ENCODE peak calls at places on chromosome 15, in four cellular contexts. One of them, this sample, is unnamed.

GRCh38 chr15:75966073-75966472 is 46.2 kb downstream of the NRG4 start:
- DNase-seq in thoracic aorta: no peak
- DNase-seq in endothelial cell of umbilical vein: no peak
- DNase-seq in heart right ventricle: no peak
- DNase-seq in this sample: no peak

GRCh38 chr15:60914360-60914759 is 314.7 kb downstream of the RORA start:
- DNase-seq in thoracic aorta: no peak
- DNase-seq in endothelial cell of umbilical vein: peak
- DNase-seq in heart right ventricle: no peak
- DNase-seq in this sample: no peak

GRCh38 chr15:78625621-78626280 is 5.0 kb upstream of the CHRNA3 start:
- DNase-seq in thoracic aorta: no peak
- DNase-seq in endothelial cell of umbilical vein: no peak
- DNase-seq in heart right ventricle: no peak
- DNase-seq in this sample: no peak

GRCh38 chr15:76310470-76311070 is 699 bp downstream of the ETFA start:
- DNase-seq in thoracic aorta: no peak
- DNase-seq in endothelial cell of umbilical vein: peak
- DNase-seq in heart right ventricle: no peak
- DNase-seq in this sample: no peak

GRCh38 chr15:25971053-25971452 is 107.9 kb upstream of the ATP10A start:
- DNase-seq in thoracic aorta: no peak
- DNase-seq in endothelial cell of umbilical vein: no peak
- DNase-seq in heart right ventricle: no peak
- DNase-seq in this sample: no peak

GRCh38 chr15:101114610-101115009 is 137.2 kb downstream of the CHSY1 start:
- DNase-seq in thoracic aorta: no peak
- DNase-seq in endothelial cell of umbilical vein: no peak
- DNase-seq in heart right ventricle: no peak
- DNase-seq in this sample: no peak

GRCh38 chr15:63908986-63909385 is 75.2 kb upstream of the HERC1 start:
- DNase-seq in thoracic aorta: no peak
- DNase-seq in endothelial cell of umbilical vein: peak
- DNase-seq in heart right ventricle: no peak
- DNase-seq in this sample: no peak

GRCh38 chr15:63110428-63111026 is 11.1 kb upstream of the LACTB start:
- DNase-seq in thoracic aorta: no peak
- DNase-seq in endothelial cell of umbilical vein: no peak
- DNase-seq in heart right ventricle: no peak
- DNase-seq in this sample: no peak

GRCh38 chr15:101070502-101071273 is 151.5 kb downstream of the LRRK1 start:
- DNase-seq in thoracic aorta: no peak
- DNase-seq in endothelial cell of umbilical vein: peak
- DNase-seq in heart right ventricle: no peak
- DNase-seq in this sample: peak

GRCh38 chr15:48313216-48313615 is 18.0 kb upstream of the DUT start:
- DNase-seq in thoracic aorta: no peak
- DNase-seq in endothelial cell of umbilical vein: no peak
- DNase-seq in heart right ventricle: no peak
- DNase-seq in this sample: no peak

GRCh38 chr15:90685688-90686434 is 31.3 kb upstream of the BLM start:
- DNase-seq in thoracic aorta: no peak
- DNase-seq in endothelial cell of umbilical vein: no peak
- DNase-seq in heart right ventricle: no peak
- DNase-seq in this sample: no peak

GRCh38 chr15:41941644-41942415 is 30.5 kb downstream of the EHD4 start:
- DNase-seq in thoracic aorta: no peak
- DNase-seq in endothelial cell of umbilical vein: no peak
- DNase-seq in heart right ventricle: no peak
- DNase-seq in this sample: no peak

GRCh38 chr15:69663441-69663840 is 210.8 kb downstream of the RPLP1 start:
- DNase-seq in thoracic aorta: no peak
- DNase-seq in endothelial cell of umbilical vein: no peak
- DNase-seq in heart right ventricle: no peak
- DNase-seq in this sample: no peak

GRCh38 chr15:55357774-55358173 is 38.8 kb downstream of the PIGB start:
- DNase-seq in thoracic aorta: no peak
- DNase-seq in endothelial cell of umbilical vein: peak
- DNase-seq in heart right ventricle: no peak
- DNase-seq in this sample: peak

GRCh38 chr15:97692317-97693015 is 268.0 kb upstream of the ARRDC4 start:
- DNase-seq in thoracic aorta: no peak
- DNase-seq in endothelial cell of umbilical vein: no peak
- DNase-seq in heart right ventricle: peak
- DNase-seq in this sample: no peak

GRCh38 chr15:81941479-81941878 is 104.3 kb downstream of the MEX3B start:
- DNase-seq in thoracic aorta: no peak
- DNase-seq in endothelial cell of umbilical vein: no peak
- DNase-seq in heart right ventricle: no peak
- DNase-seq in this sample: no peak

GRCh38 chr15:87582169-87582568 is 674.4 kb downstream of the NTRK3 start:
- DNase-seq in thoracic aorta: no peak
- DNase-seq in endothelial cell of umbilical vein: no peak
- DNase-seq in heart right ventricle: no peak
- DNase-seq in this sample: no peak

GRCh38 chr15:39075311-39075710 is 505.6 kb upstream of the THBS1 start:
- DNase-seq in thoracic aorta: no peak
- DNase-seq in endothelial cell of umbilical vein: no peak
- DNase-seq in heart right ventricle: no peak
- DNase-seq in this sample: peak

GRCh38 chr15:62770752-62771151 is 271.8 kb upstream of the TPM1 start:
- DNase-seq in thoracic aorta: no peak
- DNase-seq in endothelial cell of umbilical vein: no peak
- DNase-seq in heart right ventricle: no peak
- DNase-seq in this sample: peak

GRCh38 chr15:36807134-36807764 is 227.8 kb downstream of the CDIN1 start:
- DNase-seq in thoracic aorta: no peak
- DNase-seq in endothelial cell of umbilical vein: peak
- DNase-seq in heart right ventricle: no peak
- DNase-seq in this sample: no peak

GRCh38 chr15:75830910-75831805 is 12.1 kb upstream of the UBE2Q2 start:
- DNase-seq in thoracic aorta: no peak
- DNase-seq in endothelial cell of umbilical vein: no peak
- DNase-seq in heart right ventricle: no peak
- DNase-seq in this sample: no peak

GRCh38 chr15:76221085-76221767 is 90.0 kb downstream of the ETFA start:
- DNase-seq in thoracic aorta: no peak
- DNase-seq in endothelial cell of umbilical vein: no peak
- DNase-seq in heart right ventricle: no peak
- DNase-seq in this sample: no peak

GRCh38 chr15:91021516-91022074 is 799 bp downstream of the VPS33B start:
- DNase-seq in thoracic aorta: no peak
- DNase-seq in endothelial cell of umbilical vein: no peak
- DNase-seq in heart right ventricle: peak
- DNase-seq in this sample: no peak

GRCh38 chr15:64070965-64071851 is 22.4 kb downstream of the CIAO2A start:
- DNase-seq in thoracic aorta: peak
- DNase-seq in endothelial cell of umbilical vein: peak
- DNase-seq in heart right ventricle: peak
- DNase-seq in this sample: peak

GRCh38 chr15:58396181-58396580 is 35.6 kb upstream of the LIPC start:
- DNase-seq in thoracic aorta: no peak
- DNase-seq in endothelial cell of umbilical vein: no peak
- DNase-seq in heart right ventricle: no peak
- DNase-seq in this sample: peak

GRCh38 chr15:81910997-81911396 is 134.8 kb downstream of the MEX3B start:
- DNase-seq in thoracic aorta: no peak
- DNase-seq in endothelial cell of umbilical vein: no peak
- DNase-seq in heart right ventricle: no peak
- DNase-seq in this sample: no peak

GRCh38 chr15:51505251-51505650 is 117.3 kb downstream of the DMXL2 start:
- DNase-seq in thoracic aorta: no peak
- DNase-seq in endothelial cell of umbilical vein: no peak
- DNase-seq in heart right ventricle: no peak
- DNase-seq in this sample: no peak

GRCh38 chr15:94252223-94252766 is 20.9 kb downstream of the MCTP2 start:
- DNase-seq in thoracic aorta: no peak
- DNase-seq in endothelial cell of umbilical vein: no peak
- DNase-seq in heart right ventricle: no peak
- DNase-seq in this sample: no peak

GRCh38 chr15:91652610-91653207 is 200.8 kb upstream of the SLCO3A1 start:
- DNase-seq in thoracic aorta: no peak
- DNase-seq in endothelial cell of umbilical vein: no peak
- DNase-seq in heart right ventricle: no peak
- DNase-seq in this sample: no peak

GRCh38 chr15:43071451-43071850 is 34.4 kb downstream of the UBR1 start:
- DNase-seq in thoracic aorta: no peak
- DNase-seq in endothelial cell of umbilical vein: no peak
- DNase-seq in heart right ventricle: no peak
- DNase-seq in this sample: no peak

GRCh38 chr15:43067717-43068461 is 37.9 kb downstream of the UBR1 start:
- DNase-seq in thoracic aorta: no peak
- DNase-seq in endothelial cell of umbilical vein: no peak
- DNase-seq in heart right ventricle: no peak
- DNase-seq in this sample: peak

GRCh38 chr15:43070249-43070648 is 35.6 kb downstream of the UBR1 start:
- DNase-seq in thoracic aorta: no peak
- DNase-seq in endothelial cell of umbilical vein: no peak
- DNase-seq in heart right ventricle: no peak
- DNase-seq in this sample: no peak

DNA sequence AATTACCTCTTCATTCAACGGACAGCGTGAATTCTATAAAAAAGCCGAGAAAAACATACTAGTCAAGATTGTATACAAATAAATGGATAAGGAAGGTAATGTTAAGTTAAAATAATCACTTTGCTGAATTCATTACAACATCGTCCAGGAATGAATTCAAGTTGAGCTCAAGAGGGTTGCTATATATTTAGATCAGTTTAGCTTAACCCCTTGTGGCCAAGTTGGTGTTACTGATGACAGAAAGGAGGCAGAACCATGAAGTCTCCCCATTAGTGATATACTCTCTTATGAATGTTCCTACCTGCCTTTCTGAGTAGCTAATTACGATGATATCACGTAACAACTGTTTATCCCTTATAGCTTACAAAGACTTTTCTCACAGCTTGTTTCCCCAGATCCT is 34.9 kb downstream of the UBR1 start:
- DNase-seq in thoracic aorta: no peak
- DNase-seq in endothelial cell of umbilical vein: no peak
- DNase-seq in heart right ventricle: no peak
- DNase-seq in this sample: no peak
- H3K4me3 ChIP-seq in thoracic aorta: no peak
- H3K4me3 ChIP-seq in endothelial cell of umbilical vein: no peak
- H3K4me3 ChIP-seq in heart right ventricle: peak
- H3K4me3 ChIP-seq in this sample: no peak

GRCh38 chr15:74599156-74599555 is 16.5 kb upstream of the CLK3 start:
- DNase-seq in thoracic aorta: no peak
- DNase-seq in endothelial cell of umbilical vein: no peak
- DNase-seq in heart right ventricle: no peak
- DNase-seq in this sample: no peak

GRCh38 chr15:74603026-74603788 is 12.4 kb upstream of the CLK3 start:
- DNase-seq in thoracic aorta: no peak
- DNase-seq in endothelial cell of umbilical vein: no peak
- DNase-seq in heart right ventricle: no peak
- DNase-seq in this sample: no peak

GRCh38 chr15:74594455-74594854 is 21.2 kb upstream of the CLK3 start:
- DNase-seq in thoracic aorta: no peak
- DNase-seq in endothelial cell of umbilical vein: no peak
- DNase-seq in heart right ventricle: no peak
- DNase-seq in this sample: no peak

GRCh38 chr15:74595271-74595670 is 20.4 kb upstream of the CLK3 start:
- DNase-seq in thoracic aorta: no peak
- DNase-seq in endothelial cell of umbilical vein: no peak
- DNase-seq in heart right ventricle: no peak
- DNase-seq in this sample: no peak

DNA sequence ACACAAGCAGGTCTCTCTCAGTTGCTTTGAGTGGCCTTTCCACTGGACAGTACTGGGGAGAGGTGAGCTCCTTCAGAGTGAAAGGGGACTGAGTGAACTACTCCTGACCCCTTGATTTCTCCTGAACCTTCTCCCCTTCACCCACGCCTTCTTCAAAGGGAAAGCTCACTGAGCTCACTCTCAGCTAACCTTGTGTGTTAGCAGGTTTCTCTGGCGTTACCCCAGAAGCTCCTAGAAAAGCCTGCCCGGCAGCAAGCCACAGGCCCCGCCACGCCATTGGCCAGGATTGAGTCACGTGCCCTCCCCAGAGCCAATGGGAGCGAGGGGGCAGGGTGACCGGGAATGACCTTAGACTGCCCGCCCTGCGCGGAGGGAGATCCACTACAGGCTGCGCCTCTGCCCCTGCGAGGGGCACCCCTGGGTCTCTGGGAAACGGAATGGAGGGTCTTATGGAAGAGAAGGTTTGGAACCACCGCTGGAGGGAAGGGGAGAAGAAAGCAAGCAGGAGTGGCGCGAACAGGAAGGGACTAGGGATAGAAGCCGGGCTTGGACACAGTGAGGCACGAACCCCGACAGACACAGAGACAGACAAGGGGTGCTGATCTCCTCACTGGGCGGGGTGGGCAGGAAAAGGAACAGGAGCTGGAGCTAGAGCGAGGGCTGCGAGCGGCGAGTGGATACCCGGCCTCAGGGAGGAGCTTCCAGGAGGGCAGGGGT is 17.4 kb upstream of the CLK3 start:
- DNase-seq in thoracic aorta: peak
- DNase-seq in endothelial cell of umbilical vein: peak
- DNase-seq in heart right ventricle: peak
- DNase-seq in this sample: peak
- H3K4me3 ChIP-seq in thoracic aorta: peak
- H3K4me3 ChIP-seq in endothelial cell of umbilical vein: peak
- H3K4me3 ChIP-seq in heart right ventricle: peak
- H3K4me3 ChIP-seq in this sample: peak

DNA sequence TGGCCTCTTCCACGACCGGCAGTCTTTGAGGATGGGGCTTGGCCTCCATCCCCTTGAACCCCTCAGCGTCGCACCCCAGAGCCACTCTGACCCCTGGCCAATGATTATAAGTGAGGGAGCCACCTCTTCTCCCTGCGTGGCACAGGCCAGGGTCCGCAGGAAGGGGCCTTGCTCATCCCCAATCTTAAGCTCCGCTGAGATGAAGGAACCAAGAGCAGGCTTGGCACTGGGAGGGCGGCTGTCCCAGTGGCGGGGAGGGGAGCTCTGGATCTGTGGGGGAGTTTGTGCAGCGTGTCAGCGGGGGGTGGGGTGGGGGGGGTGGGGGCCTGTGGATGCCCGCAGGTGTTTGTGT is 13.8 kb upstream of the ADPGK start:
- DNase-seq in thoracic aorta: no peak
- DNase-seq in endothelial cell of umbilical vein: no peak
- DNase-seq in heart right ventricle: no peak
- DNase-seq in this sample: no peak
- H3K4me3 ChIP-seq in thoracic aorta: peak
- H3K4me3 ChIP-seq in endothelial cell of umbilical vein: no peak
- H3K4me3 ChIP-seq in heart right ventricle: peak
- H3K4me3 ChIP-seq in this sample: peak

GRCh38 chr15:80769471-80770355 is 9.5 kb upstream of the CEMIP start:
- DNase-seq in thoracic aorta: no peak
- DNase-seq in endothelial cell of umbilical vein: no peak
- DNase-seq in heart right ventricle: no peak
- DNase-seq in this sample: no peak

GRCh38 chr15:80766275-80766674 is 12.9 kb upstream of the CEMIP start:
- DNase-seq in thoracic aorta: no peak
- DNase-seq in endothelial cell of umbilical vein: no peak
- DNase-seq in heart right ventricle: no peak
- DNase-seq in this sample: no peak

GRCh38 chr15:80764535-80764934 is 14.6 kb upstream of the CEMIP start:
- DNase-seq in thoracic aorta: no peak
- DNase-seq in endothelial cell of umbilical vein: no peak
- DNase-seq in heart right ventricle: no peak
- DNase-seq in this sample: no peak

GRCh38 chr15:80770356-80770705 is 8.8 kb upstream of the CEMIP start:
- DNase-seq in thoracic aorta: no peak
- DNase-seq in endothelial cell of umbilical vein: no peak
- DNase-seq in heart right ventricle: no peak
- DNase-seq in this sample: no peak

GRCh38 chr15:80768158-80768557 is 11.0 kb upstream of the CEMIP start:
- DNase-seq in thoracic aorta: no peak
- DNase-seq in endothelial cell of umbilical vein: no peak
- DNase-seq in heart right ventricle: no peak
- DNase-seq in this sample: no peak
- H3K4me3 ChIP-seq in thoracic aorta: no peak
- H3K4me3 ChIP-seq in endothelial cell of umbilical vein: no peak
- H3K4me3 ChIP-seq in heart right ventricle: no peak
- H3K4me3 ChIP-seq in this sample: no peak

This sample was measured in skeletal muscle cell.